ENCODE peak calls at places on chromosome 14, in five cellular contexts. O is CD8-positive, alpha-beta T cell; T is skeletal muscle cell; Z is fibroblast of mammary gland; F is psoas muscle. H is an unnamed sample.
A peak's percentile ranks its signal among the peaks of the same experiment; 100 is the strongest.

GRCh38 chr14:54798465-54799124 is 104.0 kb downstream of the GCH1 start:
- DNase-seq in O (no peak), T (no peak), Z (no peak), F (no peak), H (no peak)

GRCh38 chr14:93133476-93133875 is 17.8 kb upstream of the ITPK1 start:
- DNase-seq in O (no peak), T (peak; percentile 53), Z (peak; percentile 78), F (no peak), H (peak; percentile 78)

GRCh38 chr14:50977863-50978520 is 33.7 kb upstream of the PYGL start:
- DNase-seq in O (no peak), T (no peak), Z (no peak), F (no peak), H (no peak)

GRCh38 chr14:101813833-101814232 is 52.3 kb downstream of the PPP2R5C start:
- DNase-seq in O (no peak), T (no peak), Z (no peak), F (no peak), H (no peak)

GRCh38 chr14:68662395-68662794 is 130.5 kb downstream of the ZFP36L1 start:
- DNase-seq in O (peak; percentile 45), T (no peak), Z (peak; percentile 38), F (no peak), H (peak; percentile 24)

GRCh38 chr14:89013098-89013504 is 188.7 kb downstream of the TTC8 start:
- DNase-seq in O (no peak), T (no peak), Z (peak; percentile 51), F (no peak), H (no peak)

GRCh38 chr14:71328183-71328582 is 420.9 kb downstream of the PCNX1 start:
- DNase-seq in O (no peak), T (no peak), Z (no peak), F (no peak), H (no peak)

GRCh38 chr14:96304956-96305355 is 48.9 kb downstream of the BDKRB1 start:
- DNase-seq in O (no peak), T (no peak), Z (no peak), F (no peak), H (no peak)

GRCh38 chr14:68976160-68977067 is 2.7 kb downstream of the ACTN1 start:
- DNase-seq in O (no peak), T (no peak), Z (peak; percentile 50), F (peak; percentile 58), H (peak; percentile 79)

GRCh38 chr14:34833545-34834523 is 41.3 kb downstream of the BAZ1A start:
- DNase-seq in O (no peak), T (no peak), Z (no peak), F (no peak), H (no peak)

GRCh38 chr14:90467501-90467900 is 70.7 kb downstream of the CALM1 start:
- DNase-seq in O (no peak), T (no peak), Z (no peak), F (no peak), H (no peak)

GRCh38 chr14:33762462-33762861 is 188.4 kb downstream of the EGLN3 start:
- DNase-seq in O (no peak), T (no peak), Z (no peak), F (no peak), H (no peak)

GRCh38 chr14:94047581-94047980 is 21.4 kb downstream of the OTUB2 start:
- DNase-seq in O (peak; percentile 29), T (no peak), Z (no peak), F (peak; percentile 3), H (peak; percentile 9)

GRCh38 chr14:72962829-72963312 is 36.6 kb downstream of the DCAF4 start:
- DNase-seq in O (no peak), T (peak; percentile 63), Z (peak; percentile 96), F (no peak), H (no peak)

GRCh38 chr14:98137626-98138025 is 1134.4 kb downstream of the BCL11B start:
- DNase-seq in O (no peak), T (no peak), Z (no peak), F (no peak), H (no peak)

GRCh38 chr14:77103954-77104353 is 5.9 kb downstream of the CIPC start:
- DNase-seq in O (no peak), T (no peak), Z (no peak), F (no peak), H (no peak)

GRCh38 chr14:100660498-100661339 is 66.0 kb upstream of the DLK1 start:
- DNase-seq in O (no peak), T (no peak), Z (peak; percentile 70), F (no peak), H (no peak)

GRCh38 chr14:22976620-22977433 is 5.5 kb downstream of the AJUBA start:
- DNase-seq in O (no peak), T (no peak), Z (peak; percentile 46), F (no peak), H (no peak)

GRCh38 chr14:76771432-76771980 is 10.2 kb downstream of the VASH1 start:
- DNase-seq in O (peak; percentile 34), T (no peak), Z (no peak), F (no peak), H (no peak)

GRCh38 chr14:71348394-71348793 is 441.1 kb downstream of the PCNX1 start:
- DNase-seq in O (no peak), T (no peak), Z (no peak), F (no peak), H (no peak)

GRCh38 chr14:46661728-46662127 is 10.1 kb upstream of the RPL10L start:
- DNase-seq in O (no peak), T (no peak), Z (no peak), F (no peak), H (no peak)

GRCh38 chr14:24076302-24076601 is 4.9 kb downstream of the CPNE6 start:
- DNase-seq in O (no peak), T (no peak), Z (no peak), F (no peak), H (no peak)

GRCh38 chr14:94045563-94046345 is 19.6 kb downstream of the OTUB2 start:
- DNase-seq in O (no peak), T (no peak), Z (no peak), F (peak; percentile 5), H (peak; percentile 57)

GRCh38 chr14:32701475-32701874 is 237.2 kb upstream of the NPAS3 start:
- DNase-seq in O (no peak), T (no peak), Z (no peak), F (no peak), H (no peak)

GRCh38 chr14:53542692-53543091 is 389.6 kb upstream of the DDHD1 start:
- DNase-seq in O (no peak), T (peak; percentile 27), Z (peak; percentile 20), F (no peak), H (no peak)

GRCh38 chr14:92323031-92323915 is at the start of gene SLC24A4:
- DNase-seq in O (no peak), T (no peak), Z (no peak), F (no peak), H (no peak)

GRCh38 chr14:86944434-86944833 is 1048.5 kb downstream of the GALC start:
- DNase-seq in O (no peak), T (no peak), Z (no peak), F (no peak), H (no peak)

GRCh38 chr14:97783001-97783400 is 985.8 kb downstream of the VRK1 start:
- DNase-seq in O (no peak), T (no peak), Z (no peak), F (no peak), H (no peak)

GRCh38 chr14:61501714-61502458 is 180.5 kb downstream of the PRKCH start:
- DNase-seq in O (no peak), T (no peak), Z (no peak), F (no peak), H (no peak)

DNA sequence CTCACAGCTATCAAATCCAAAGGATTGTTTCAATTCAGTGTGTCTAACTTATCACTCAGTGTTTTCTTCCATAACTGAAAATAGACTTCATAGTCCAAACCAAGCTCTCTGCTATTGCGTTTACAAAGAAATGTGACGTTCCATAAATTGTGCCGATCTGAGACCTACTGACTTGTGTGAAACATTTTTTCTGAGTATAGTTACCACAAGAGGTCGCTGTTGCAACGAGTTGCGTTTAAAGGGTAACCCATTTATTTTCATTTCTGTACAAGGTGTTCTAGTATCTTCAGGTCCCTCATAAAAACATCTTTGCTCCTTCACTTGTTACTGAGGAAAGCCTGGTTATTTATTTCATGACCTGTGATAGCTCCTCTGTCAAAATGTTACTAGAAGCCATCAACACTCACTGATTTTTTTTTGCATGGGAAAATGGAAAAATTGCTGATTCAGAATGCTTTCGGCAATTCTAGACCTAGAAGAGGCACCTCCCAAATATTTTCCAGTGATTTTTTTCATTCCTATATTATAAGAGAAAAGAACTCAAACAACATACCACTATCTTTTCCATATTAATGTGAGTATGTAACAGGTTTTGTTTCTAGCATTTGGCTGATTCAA is 60.9 kb upstream of the OR4E1 start:
- DNase-seq in O (no peak), T (no peak), Z (peak; percentile 59), F (no peak), H (no peak)
- H3K4me3 ChIP-seq in O (no peak overlapping the region), T (no peak overlapping the region), Z (no peak overlapping the region), F (no peak overlapping the region), H (no peak overlapping the region)

DNA sequence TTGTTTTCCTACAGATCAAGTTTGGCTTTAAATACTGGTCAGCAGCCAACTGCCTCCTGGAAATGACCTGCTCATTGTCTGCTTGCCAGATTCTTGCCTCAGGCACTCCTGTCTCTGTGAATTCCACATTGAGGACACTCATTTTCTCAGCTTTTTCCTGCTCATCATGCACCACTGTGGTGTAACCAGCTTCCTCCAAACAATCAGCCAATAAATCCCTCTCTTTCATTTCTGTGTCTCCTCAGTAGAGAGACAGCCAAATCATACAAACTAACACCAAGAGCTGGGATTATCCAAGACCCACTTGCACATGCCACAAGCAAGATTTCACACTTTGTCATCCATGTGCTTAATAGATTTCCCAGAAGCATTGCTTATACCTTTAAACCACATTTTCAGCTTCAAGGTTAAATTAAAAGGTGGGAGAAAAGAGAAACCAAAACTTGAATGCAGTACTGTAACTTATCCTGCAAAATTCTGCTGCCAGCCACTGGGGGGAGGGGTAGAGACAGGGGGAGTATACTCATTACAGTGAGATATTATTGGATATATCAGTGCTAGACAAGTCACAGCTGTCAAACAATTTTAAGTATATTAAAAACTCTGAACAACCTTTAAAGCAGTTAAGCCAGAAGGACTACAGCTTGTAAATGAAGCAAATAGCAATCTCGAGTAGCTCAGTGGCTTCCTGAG is 105.0 kb downstream of the PPP2R5E start:
- DNase-seq in O (no peak), T (peak; percentile 95), Z (peak; percentile 97), F (peak; percentile 53), H (peak; percentile 64)
- H3K4me3 ChIP-seq in O (no peak overlapping the region), T (peak overlapping the region; percentile 23), Z (peak overlapping the region; percentile 20), F (peak overlapping the region; percentile 30), H (no peak overlapping the region)

GRCh38 chr14:75134644-75135043 is 7.8 kb upstream of the NEK9 start:
- DNase-seq in O (no peak), T (no peak), Z (no peak), F (no peak), H (no peak)
- H3K4me3 ChIP-seq in O (no peak overlapping the region), T (no peak overlapping the region), Z (no peak overlapping the region), F (no peak overlapping the region), H (no peak overlapping the region)

DNA sequence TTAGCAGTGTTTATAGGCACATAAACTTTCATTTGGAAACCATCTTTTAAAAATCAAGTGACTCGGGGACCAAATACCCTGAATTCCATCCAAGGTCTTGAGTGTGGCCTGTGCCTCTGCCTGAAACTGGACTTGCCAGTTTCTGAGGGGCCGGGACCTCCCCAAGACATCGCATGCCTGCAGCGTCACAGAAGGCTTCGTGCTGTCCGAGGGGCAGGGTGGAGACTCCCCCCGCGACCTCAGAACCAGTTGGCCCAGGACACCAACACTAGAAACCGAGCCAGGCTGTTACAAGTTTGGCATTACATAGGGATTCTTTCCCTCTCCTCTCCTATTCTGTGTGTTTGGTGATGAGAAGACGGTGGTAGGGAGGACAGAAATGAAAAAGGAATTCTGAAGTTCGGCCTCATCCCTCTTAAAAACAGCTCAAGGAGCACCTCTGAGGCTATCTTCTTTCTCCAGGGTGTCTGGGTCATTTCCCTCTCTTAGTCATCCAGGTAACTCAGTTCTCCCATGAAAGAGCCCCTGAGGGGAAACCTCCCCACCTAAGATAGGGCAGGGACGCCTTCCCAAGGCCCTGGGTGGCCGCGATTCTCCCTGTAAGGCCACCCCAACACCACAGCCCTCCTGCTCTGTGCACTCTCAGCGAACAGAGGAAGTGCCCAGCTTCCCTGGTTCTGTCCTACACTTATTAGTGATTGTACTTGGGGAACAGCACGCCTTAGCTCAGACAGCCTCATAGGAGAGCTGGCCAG is 93.9 kb downstream of the BCL11B start:
- DNase-seq in O (peak; percentile 47), T (no peak), Z (no peak), F (no peak), H (no peak)
- H3K4me3 ChIP-seq in O (no peak overlapping the region), T (no peak overlapping the region), Z (no peak overlapping the region), F (no peak overlapping the region), H (no peak overlapping the region)

H was measured in tibial artery.